ENCODE peak calls at places on chromosome 10, in eight cellular contexts. G is MM.1S; X is CD8-positive, alpha-beta T cell; B is transverse colon; V is IMR-90; J is H1; A is A673; L is uterus. R is an unnamed sample.

GRCh38 chr10:3786295-3786981 is 1.4 kb upstream of the KLF6 start:
- DNase-seq in A (no peak), B (peak; percentile 51), L (no peak), X (no peak), J (no peak), G (no peak), V (peak; percentile 42), R (no peak)

GRCh38 chr10:17599089-17599488 is 18.1 kb downstream of the HACD1 start:
- DNase-seq in G (no peak), B (no peak), V (peak; percentile 55), A (peak; percentile 41), X (no peak), J (no peak), L (no peak), R (no peak)

GRCh38 chr10:75709245-75709644 is 277.8 kb downstream of the LRMDA start:
- DNase-seq in X (no peak), B (no peak), J (no peak), V (no peak), L (no peak), G (no peak), A (no peak), R (no peak)

GRCh38 chr10:48941427-48942075 is 1.9 kb upstream of the LRRC18 start:
- DNase-seq in A (no peak), G (no peak), B (no peak), J (no peak), L (no peak), V (no peak), X (no peak), R (no peak)

GRCh38 chr10:60417024-60417423 is 27.3 kb upstream of the ANK3 start:
- DNase-seq in J (no peak), G (no peak), A (no peak), X (no peak), B (no peak), V (no peak), L (no peak), R (no peak)

GRCh38 chr10:90051474-90051873 is 350.1 kb downstream of the KIF20B start:
- DNase-seq in L (no peak), X (no peak), G (peak; percentile 20), B (no peak), V (no peak), J (no peak), A (no peak), R (no peak)

GRCh38 chr10:132910901-132911711 is 31.3 kb downstream of the CFAP46 start:
- DNase-seq in V (no peak), B (no peak), J (no peak), G (no peak), L (no peak), A (no peak), X (no peak), R (peak; percentile 21)

GRCh38 chr10:8054498-8055407 is at the start of gene GATA3:
- DNase-seq in V (peak; percentile 34), B (peak; percentile 57), X (peak; percentile 87), G (no peak), J (no peak), L (no peak), A (peak; percentile 84), R (no peak)

GRCh38 chr10:84375011-84375410 is 46.6 kb downstream of the CCSER2 start:
- DNase-seq in B (no peak), A (peak; percentile 55), X (peak; percentile 39), L (no peak), G (peak; percentile 49), V (peak; percentile 69), J (no peak), R (no peak)

GRCh38 chr10:31146496-31147219 is 115.0 kb upstream of the ZNF438 start:
- DNase-seq in G (no peak), X (no peak), V (peak; percentile 86), L (peak; percentile 62), A (no peak), J (no peak), B (no peak), R (no peak)

GRCh38 chr10:98457762-98458161 is 11.0 kb upstream of the HPS1 start:
- DNase-seq in G (no peak), X (no peak), L (no peak), B (no peak), V (no peak), J (no peak), A (no peak), R (no peak)

GRCh38 chr10:16867556-16867955 is 50.3 kb upstream of the RSU1 start:
- DNase-seq in A (peak; percentile 50), G (no peak), X (no peak), B (no peak), V (peak; percentile 69), L (no peak), J (peak; percentile 21), R (no peak)

GRCh38 chr10:73517166-73517888 is 21.5 kb upstream of the PPP3CB start:
- DNase-seq in J (no peak), X (no peak), B (no peak), G (no peak), L (no peak), V (peak; percentile 51), A (no peak), R (no peak)

GRCh38 chr10:48254745-48255144 is 19.8 kb downstream of the FRMPD2 start:
- DNase-seq in L (no peak), V (no peak), X (no peak), A (peak; percentile 76), G (no peak), J (no peak), B (no peak), R (no peak)

GRCh38 chr10:26449726-26450125 is 11.6 kb downstream of the APBB1IP start:
- DNase-seq in G (no peak), J (no peak), V (no peak), L (no peak), B (no peak), X (no peak), A (no peak), R (no peak)

GRCh38 chr10:26453850-26454249 is 15.7 kb downstream of the APBB1IP start:
- DNase-seq in V (no peak), L (no peak), G (no peak), J (no peak), B (no peak), X (no peak), A (no peak), R (no peak)

GRCh38 chr10:26448706-26449435 is 10.7 kb downstream of the APBB1IP start:
- DNase-seq in X (peak; percentile 84), B (peak; percentile 60), A (no peak), J (no peak), V (no peak), G (peak; percentile 68), L (no peak), R (no peak)

GRCh38 chr10:26454891-26455290 is 16.8 kb downstream of the APBB1IP start:
- DNase-seq in L (no peak), A (no peak), J (no peak), B (no peak), X (no peak), V (no peak), G (no peak), R (no peak)

DNA sequence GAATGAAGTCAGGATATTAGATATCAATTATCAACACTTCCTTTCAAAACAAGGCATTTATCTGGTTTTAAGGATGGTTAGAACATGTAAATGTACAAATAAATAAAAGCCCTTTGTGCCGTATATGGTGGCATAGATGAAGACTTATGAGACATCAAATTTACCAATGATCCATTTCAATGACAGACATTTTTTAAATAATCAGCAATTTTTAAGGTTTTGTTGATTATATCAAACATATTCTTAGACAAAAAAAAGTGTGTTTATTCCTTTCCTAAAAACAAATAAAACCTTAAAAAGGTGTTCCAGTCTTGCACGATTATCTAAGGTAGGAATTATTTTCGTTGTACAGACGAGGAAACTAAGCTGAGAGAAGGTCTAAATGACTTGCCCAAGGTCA is 13.8 kb downstream of the APBB1IP start:
- DNase-seq in B (no peak), X (no peak), J (no peak), V (no peak), L (no peak), A (no peak), G (no peak), R (no peak)
- H3K4me1 ChIP-seq in B (no peaks in the 10 kb centered on the region), X (peaks cover 81% of the 10 kb centered on the region), J (no peaks in the 10 kb centered on the region), V (no peaks in the 10 kb centered on the region), L (no peaks in the 10 kb centered on the region), A (no peaks in the 10 kb centered on the region), G (peaks cover 10% of the 10 kb centered on the region), R (no peaks in the 10 kb centered on the region)

GRCh38 chr10:80861882-80862281 is 324.2 kb downstream of the SH2D4B start:
- DNase-seq in A (no peak), X (no peak), B (no peak), V (no peak), J (no peak), L (no peak), G (no peak), R (no peak)
- TF ChIP-seq CTCF in A (no peak), X (no peak), B (no peak), V (no peak), J (no peak), L (no peak), G (peak; percentile 13), R (no peak)

GRCh38 chr10:110221044-110221720 is 13.8 kb downstream of the MXI1 start:
- DNase-seq in V (no peak), G (no peak), B (no peak), A (no peak), L (no peak), J (no peak), X (no peak), R (no peak)

GRCh38 chr10:110218627-110219026 is 11.2 kb downstream of the MXI1 start:
- DNase-seq in G (no peak), V (no peak), L (no peak), J (no peak), X (no peak), A (no peak), B (no peak), R (no peak)

GRCh38 chr10:110221721-110222261 is 14.4 kb downstream of the MXI1 start:
- DNase-seq in B (peak; percentile 72), G (peak; percentile 81), X (peak; percentile 88), L (peak; percentile 84), V (peak; percentile 98), J (no peak), A (peak; percentile 88), R (peak; percentile 96)

GRCh38 chr10:110220383-110220782 is 13.0 kb downstream of the MXI1 start:
- DNase-seq in X (no peak), L (no peak), J (no peak), V (no peak), G (no peak), B (no peak), A (no peak), R (peak; percentile 71)

GRCh38 chr10:110219884-110220283 is 12.5 kb downstream of the MXI1 start:
- DNase-seq in L (no peak), V (no peak), A (no peak), X (no peak), B (no peak), J (no peak), G (no peak), R (no peak)
- H3K4me1 ChIP-seq in L (no peaks in the 10 kb centered on the region), V (peaks cover 23% of the 10 kb centered on the region), A (peaks cover 15% of the 10 kb centered on the region), X (peaks cover 11% of the 10 kb centered on the region), B (peaks cover 16% of the 10 kb centered on the region), J (peaks cover 8% of the 10 kb centered on the region), G (peaks cover 30% of the 10 kb centered on the region), R (no peaks in the 10 kb centered on the region)

DNA sequence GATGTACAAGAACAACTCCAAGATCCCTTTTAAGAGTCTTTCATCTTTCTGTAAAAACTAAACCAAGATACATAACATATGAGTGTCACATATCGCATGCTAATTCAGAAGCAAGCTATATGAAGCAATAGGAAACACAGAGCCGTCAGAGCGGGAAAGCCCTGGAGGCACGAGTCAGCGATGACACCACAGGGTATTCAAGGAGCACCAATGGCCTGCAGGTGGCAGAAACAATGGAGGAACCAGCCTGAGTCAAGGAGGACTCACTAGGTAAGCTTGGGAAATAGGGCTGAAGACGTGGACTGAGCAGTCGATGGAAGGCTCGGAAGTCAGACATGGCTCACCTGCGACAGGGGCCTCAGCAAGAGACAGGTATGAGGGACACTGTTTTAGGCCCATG is 214.4 kb downstream of the FAM107B start:
- DNase-seq in L (no peak), A (peak; percentile 77), X (peak; percentile 80), V (peak; percentile 85), J (no peak), G (no peak), B (no peak), R (no peak)
- TF ChIP-seq CTCF in L (no peak), A (peak; percentile 41), X (peak; percentile 34), V (no peak), J (peak; percentile 65), G (no peak), B (peak; percentile 12), R (no peak)

R was measured in ascending aorta.